ENCODE peak calls at places on chromosome 4, in five cellular contexts. One of them, this sample, is unnamed.

GRCh38 chr4:5678977-5679376 is 29.4 kb downstream of the EVC2 start:
- DNase-seq in endothelial cell: no peak
- DNase-seq in PC-3: peak; percentile 64
- DNase-seq in GM12865: no peak
- DNase-seq in GM20000: no peak
- DNase-seq in this sample: no peak

GRCh38 chr4:40628888-40629287 is 776 bp downstream of the RBM47 start:
- DNase-seq in endothelial cell: no peak
- DNase-seq in PC-3: peak; percentile 30
- DNase-seq in GM12865: peak; percentile 45
- DNase-seq in GM20000: no peak
- DNase-seq in this sample: no peak

GRCh38 chr4:86961605-86962295 is 26.9 kb downstream of the AFF1 start:
- DNase-seq in endothelial cell: no peak
- DNase-seq in PC-3: no peak
- DNase-seq in GM12865: peak; percentile 92
- DNase-seq in GM20000: peak; percentile 69
- DNase-seq in this sample: no peak

GRCh38 chr4:165970703-165971420 is 97.8 kb downstream of the TLL1 start:
- DNase-seq in endothelial cell: no peak
- DNase-seq in PC-3: peak; percentile 85
- DNase-seq in GM12865: no peak
- DNase-seq in GM20000: no peak
- DNase-seq in this sample: no peak

GRCh38 chr4:123967360-123967759 is 570.8 kb downstream of the SPRY1 start:
- DNase-seq in endothelial cell: no peak
- DNase-seq in PC-3: no peak
- DNase-seq in GM12865: no peak
- DNase-seq in GM20000: no peak
- DNase-seq in this sample: no peak

GRCh38 chr4:175514174-175514573 is 297.9 kb downstream of the GPM6A start:
- DNase-seq in endothelial cell: no peak
- DNase-seq in PC-3: no peak
- DNase-seq in GM12865: no peak
- DNase-seq in GM20000: no peak
- DNase-seq in this sample: no peak

GRCh38 chr4:159103406-159104131 is 690 bp downstream of the RAPGEF2 start:
- DNase-seq in endothelial cell: peak; percentile 41
- DNase-seq in PC-3: peak; percentile 22
- DNase-seq in GM12865: peak; percentile 54
- DNase-seq in GM20000: peak; percentile 71
- DNase-seq in this sample: peak; percentile 47

GRCh38 chr4:137521053-137521452 is 11.2 kb downstream of the PCDH18 start:
- DNase-seq in endothelial cell: no peak
- DNase-seq in PC-3: no peak
- DNase-seq in GM12865: no peak
- DNase-seq in GM20000: no peak
- DNase-seq in this sample: no peak

GRCh38 chr4:54499308-54500074 is 158.3 kb upstream of the KIT start:
- DNase-seq in endothelial cell: no peak
- DNase-seq in PC-3: peak; percentile 52
- DNase-seq in GM12865: no peak
- DNase-seq in GM20000: no peak
- DNase-seq in this sample: no peak

GRCh38 chr4:81715335-81715734 is 243.6 kb upstream of the RASGEF1B start:
- DNase-seq in endothelial cell: no peak
- DNase-seq in PC-3: no peak
- DNase-seq in GM12865: no peak
- DNase-seq in GM20000: no peak
- DNase-seq in this sample: no peak

GRCh38 chr4:130646886-130647285 is 1550.9 kb downstream of the C4orf33 start:
- DNase-seq in endothelial cell: no peak
- DNase-seq in PC-3: no peak
- DNase-seq in GM12865: no peak
- DNase-seq in GM20000: no peak
- DNase-seq in this sample: no peak

GRCh38 chr4:172898715-172899114 is 269.9 kb upstream of the GALNT7 start:
- DNase-seq in endothelial cell: no peak
- DNase-seq in PC-3: no peak
- DNase-seq in GM12865: no peak
- DNase-seq in GM20000: no peak
- DNase-seq in this sample: no peak

GRCh38 chr4:164551713-164552040 is 202.3 kb upstream of the SMIM31 start:
- DNase-seq in endothelial cell: no peak
- DNase-seq in PC-3: no peak
- DNase-seq in GM12865: no peak
- DNase-seq in GM20000: no peak
- DNase-seq in this sample: no peak

GRCh38 chr4:154399259-154399974 is 92.2 kb downstream of the DCHS2 start:
- DNase-seq in endothelial cell: no peak
- DNase-seq in PC-3: peak; percentile 61
- DNase-seq in GM12865: no peak
- DNase-seq in GM20000: no peak
- DNase-seq in this sample: no peak

GRCh38 chr4:11687727-11688126 is 259.0 kb upstream of the HS3ST1 start:
- DNase-seq in endothelial cell: no peak
- DNase-seq in PC-3: no peak
- DNase-seq in GM12865: no peak
- DNase-seq in GM20000: no peak
- DNase-seq in this sample: no peak

GRCh38 chr4:71501992-71502391 is 163.2 kb downstream of the SLC4A4 start:
- DNase-seq in endothelial cell: no peak
- DNase-seq in PC-3: no peak
- DNase-seq in GM12865: no peak
- DNase-seq in GM20000: no peak
- DNase-seq in this sample: no peak

GRCh38 chr4:77126844-77127614 is 30.0 kb upstream of the CCNG2 start:
- DNase-seq in endothelial cell: no peak
- DNase-seq in PC-3: no peak
- DNase-seq in GM12865: peak; percentile 37
- DNase-seq in GM20000: peak; percentile 50
- DNase-seq in this sample: no peak

GRCh38 chr4:9994246-9994847 is 26.9 kb downstream of the SLC2A9 start:
- DNase-seq in endothelial cell: no peak
- DNase-seq in PC-3: no peak
- DNase-seq in GM12865: peak; percentile 74
- DNase-seq in GM20000: no peak
- DNase-seq in this sample: no peak

GRCh38 chr4:15706646-15707362 is 3.9 kb downstream of the BST1 start:
- DNase-seq in endothelial cell: no peak
- DNase-seq in PC-3: no peak
- DNase-seq in GM12865: no peak
- DNase-seq in GM20000: no peak
- DNase-seq in this sample: no peak

GRCh38 chr4:147866532-147867271 is 134.8 kb downstream of the ARHGAP10 start:
- DNase-seq in endothelial cell: peak; percentile 89
- DNase-seq in PC-3: peak; percentile 89
- DNase-seq in GM12865: peak; percentile 94
- DNase-seq in GM20000: peak; percentile 75
- DNase-seq in this sample: peak; percentile 96

GRCh38 chr4:107896158-107896645 is 35.1 kb upstream of the CYP2U1 start:
- DNase-seq in endothelial cell: no peak
- DNase-seq in PC-3: peak; percentile 92
- DNase-seq in GM12865: no peak
- DNase-seq in GM20000: no peak
- DNase-seq in this sample: no peak

GRCh38 chr4:7224001-7224400 is 31.7 kb downstream of the SORCS2 start:
- DNase-seq in endothelial cell: no peak
- DNase-seq in PC-3: no peak
- DNase-seq in GM12865: no peak
- DNase-seq in GM20000: no peak
- DNase-seq in this sample: no peak

GRCh38 chr4:138686078-138686477 is 329.5 kb upstream of the NOCT start:
- DNase-seq in endothelial cell: no peak
- DNase-seq in PC-3: no peak
- DNase-seq in GM12865: no peak
- DNase-seq in GM20000: no peak
- DNase-seq in this sample: no peak

GRCh38 chr4:7911044-7911578 is 28.6 kb downstream of the AFAP1 start:
- DNase-seq in endothelial cell: no peak
- DNase-seq in PC-3: no peak
- DNase-seq in GM12865: no peak
- DNase-seq in GM20000: no peak
- DNase-seq in this sample: peak; percentile 9

GRCh38 chr4:39279416-39279815 is 86.7 kb downstream of the RFC1 start:
- DNase-seq in endothelial cell: no peak
- DNase-seq in PC-3: no peak
- DNase-seq in GM12865: no peak
- DNase-seq in GM20000: no peak
- DNase-seq in this sample: no peak

GRCh38 chr4:85929926-85930325 is 429.9 kb downstream of the MAPK10 start:
- DNase-seq in endothelial cell: peak; percentile 12
- DNase-seq in PC-3: no peak
- DNase-seq in GM12865: no peak
- DNase-seq in GM20000: no peak
- DNase-seq in this sample: no peak

GRCh38 chr4:69522554-69522953 is 26.8 kb upstream of the UGT2B4 start:
- DNase-seq in endothelial cell: no peak
- DNase-seq in PC-3: no peak
- DNase-seq in GM12865: no peak
- DNase-seq in GM20000: no peak
- DNase-seq in this sample: no peak

GRCh38 chr4:69523385-69524132 is 27.9 kb upstream of the UGT2B4 start:
- DNase-seq in endothelial cell: no peak
- DNase-seq in PC-3: no peak
- DNase-seq in GM12865: no peak
- DNase-seq in GM20000: no peak
- DNase-seq in this sample: no peak

GRCh38 chr4:69524708-69525107 is 29.0 kb upstream of the UGT2B4 start:
- DNase-seq in endothelial cell: no peak
- DNase-seq in PC-3: no peak
- DNase-seq in GM12865: no peak
- DNase-seq in GM20000: no peak
- DNase-seq in this sample: no peak
- TF ChIP-seq CTCF in endothelial cell: no peak
- TF ChIP-seq CTCF in PC-3: no peak
- TF ChIP-seq CTCF in GM12865: no peak
- TF ChIP-seq CTCF in GM20000: no peak
- TF ChIP-seq CTCF in this sample: no peak

DNA sequence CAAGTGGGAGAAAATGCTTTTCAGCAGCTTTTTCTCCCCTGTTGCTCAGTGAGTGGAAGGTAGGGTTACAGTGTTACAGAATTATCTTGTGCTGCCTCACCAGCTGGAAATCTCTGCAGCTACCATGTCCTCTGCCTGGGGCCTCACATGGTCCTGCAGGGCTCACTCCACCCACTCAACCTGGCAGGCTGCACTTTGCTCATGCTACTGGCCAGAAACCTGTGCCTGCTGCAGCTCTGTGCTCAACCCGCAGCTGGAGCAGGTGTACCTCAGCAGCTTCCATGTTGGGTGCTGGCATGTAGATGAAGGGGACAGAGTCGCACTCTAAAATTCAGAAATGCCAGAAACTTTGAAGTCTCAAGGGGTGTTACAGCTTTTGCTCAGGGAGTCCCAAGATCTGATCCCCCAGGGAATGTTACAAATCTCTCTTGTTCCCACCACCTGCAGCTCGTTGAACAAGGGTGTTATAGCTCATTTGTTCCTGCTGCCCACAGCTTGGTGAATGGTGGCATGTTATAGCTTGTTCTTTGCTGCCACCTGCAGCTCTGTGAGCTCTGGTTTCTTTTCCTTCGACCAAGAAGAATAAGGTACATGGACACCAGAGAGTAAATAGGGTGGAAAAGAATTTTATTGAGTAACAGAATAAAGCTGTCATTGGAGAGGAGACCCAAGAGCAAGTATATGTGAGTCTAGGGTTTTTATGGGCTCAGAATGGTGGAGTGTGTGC is 845.8 kb downstream of the TECRL start:
- DNase-seq in endothelial cell: no peak
- DNase-seq in PC-3: peak; percentile 45
- DNase-seq in GM12865: no peak
- DNase-seq in GM20000: no peak
- DNase-seq in this sample: no peak
- TF ChIP-seq CTCF in endothelial cell: no peak
- TF ChIP-seq CTCF in PC-3: peak; percentile 59
- TF ChIP-seq CTCF in GM12865: no peak
- TF ChIP-seq CTCF in GM20000: peak; percentile 6
- TF ChIP-seq CTCF in this sample: peak; percentile 26

DNA sequence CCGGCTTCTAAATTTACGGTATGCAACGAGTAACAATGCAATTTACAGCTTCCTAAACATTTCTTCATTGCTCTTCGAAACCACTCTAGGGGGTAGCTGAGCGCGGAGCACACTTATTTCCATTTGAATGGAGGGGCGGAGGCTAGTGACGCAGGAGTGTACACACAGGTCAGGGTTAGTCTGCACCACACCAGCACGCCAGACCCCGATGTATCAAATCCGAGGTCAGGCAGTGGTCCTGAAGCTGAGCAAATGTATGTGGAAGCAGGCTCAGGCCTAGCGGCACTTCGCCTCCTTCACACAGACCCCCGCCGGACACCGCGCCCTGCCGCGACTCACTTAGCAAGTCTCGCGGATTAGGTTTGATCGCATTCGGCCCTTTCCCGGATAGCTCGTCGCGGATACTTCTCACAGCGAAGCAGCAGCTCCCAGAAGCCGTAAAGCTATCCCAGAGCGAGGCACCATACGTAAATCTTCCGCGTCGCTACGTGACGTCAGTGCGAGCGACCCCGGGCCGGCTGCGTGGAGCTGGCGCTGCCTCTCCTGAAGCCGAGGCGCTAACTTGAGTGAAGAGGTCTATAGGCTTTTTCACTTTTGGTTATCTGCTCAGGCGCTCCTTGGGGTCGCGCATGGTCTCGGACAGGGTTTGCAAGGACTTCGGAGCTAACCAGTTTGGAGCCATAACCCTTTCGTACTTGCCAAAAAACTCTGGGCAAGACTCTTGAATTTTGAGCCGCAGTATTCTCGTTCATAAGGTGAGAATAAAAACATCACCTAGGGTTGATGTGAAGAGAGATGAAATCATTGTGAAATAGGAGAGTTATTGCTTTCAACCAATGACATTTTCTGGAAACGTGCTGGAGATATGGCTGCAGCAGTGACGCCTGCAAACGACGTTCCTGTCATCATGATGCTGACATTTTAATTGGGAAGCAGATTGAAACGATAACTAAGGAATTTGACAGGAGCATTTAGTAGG is at the start of gene AASDH:
- DNase-seq in endothelial cell: peak; percentile 94
- DNase-seq in PC-3: peak; percentile 98
- DNase-seq in GM12865: peak; percentile 95
- DNase-seq in GM20000: peak; percentile 88
- DNase-seq in this sample: peak; percentile 92
- TF ChIP-seq CTCF in endothelial cell: no peak
- TF ChIP-seq CTCF in PC-3: no peak
- TF ChIP-seq CTCF in GM12865: no peak
- TF ChIP-seq CTCF in GM20000: no peak
- TF ChIP-seq CTCF in this sample: no peak

GRCh38 chr4:167144605-167145004 is 89.7 kb downstream of the SPOCK3 start:
- DNase-seq in endothelial cell: no peak
- DNase-seq in PC-3: no peak
- DNase-seq in GM12865: no peak
- DNase-seq in GM20000: no peak
- DNase-seq in this sample: no peak

DNA sequence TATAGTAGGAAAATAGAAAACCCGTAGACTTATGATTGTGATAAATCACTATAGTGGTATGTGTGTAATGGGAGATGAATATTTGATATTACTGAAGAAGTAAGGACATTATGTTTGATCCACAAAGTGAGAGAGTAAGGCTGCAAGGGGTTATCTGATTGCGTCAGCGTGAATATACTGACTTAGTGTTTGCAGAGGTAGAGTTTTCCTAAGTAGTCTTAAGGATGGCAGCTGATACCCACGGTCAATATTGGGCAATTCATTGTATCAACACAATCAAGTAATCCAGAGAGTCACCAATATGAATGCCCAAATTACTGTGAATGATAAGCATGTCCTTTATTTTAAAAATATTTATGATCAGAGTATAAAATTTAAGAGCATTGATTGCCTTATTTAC is 83.7 kb downstream of the SPOCK3 start:
- DNase-seq in endothelial cell: no peak
- DNase-seq in PC-3: no peak
- DNase-seq in GM12865: no peak
- DNase-seq in GM20000: no peak
- DNase-seq in this sample: no peak
- TF ChIP-seq CTCF in endothelial cell: no peak
- TF ChIP-seq CTCF in PC-3: no peak
- TF ChIP-seq CTCF in GM12865: no peak
- TF ChIP-seq CTCF in GM20000: no peak
- TF ChIP-seq CTCF in this sample: no peak

This sample was measured in neural crest cell.